ENCODE peak calls at places on chromosomes 5 and 9, in four cellular contexts. M is epithelial cell of esophagus, H is IMR-90, Q is brain microvascular endothelial cell. U is an unnamed sample.

GRCh38 chr9:134338394-134339182 is 12.3 kb downstream of the RXRA start:
- DNase-seq in Q (no peak), H (no peak), M (no peak), U (no peak)

GRCh38 chr5:77947051-77947428 is 170.9 kb upstream of the TBCA start:
- DNase-seq in Q (no peak), M (no peak), H (no peak), U (no peak)

GRCh38 chr9:89555426-89556375 is 49.1 kb upstream of the GADD45G start:
- DNase-seq in Q (no peak), H (no peak), M (no peak), U (no peak)

GRCh38 chr9:137423810-137424291 is 658 bp downstream of the NOXA1 start:
- DNase-seq in Q (no peak), H (no peak), M (peak), U (peak)

GRCh38 chr5:102312586-102312985 is 16.5 kb upstream of the SLCO4C1 start:
- DNase-seq in H (no peak), Q (no peak), M (peak), U (peak)

GRCh38 chr9:557601-558201 is 283.8 kb upstream of the DMRT1 start:
- DNase-seq in H (no peak), M (peak), Q (no peak), U (peak)

GRCh38 chr9:13395086-13395485 is 115.6 kb upstream of the MPDZ start:
- DNase-seq in H (no peak), Q (no peak), M (peak), U (no peak)

GRCh38 chr5:43182421-43182820 is 9.6 kb upstream of the NIM1K start:
- DNase-seq in M (no peak), H (no peak), Q (no peak), U (no peak)

GRCh38 chr9:77084094-77084493 is 64.6 kb downstream of the FOXB2 start:
- DNase-seq in Q (no peak), H (no peak), M (no peak), U (no peak)

GRCh38 chr9:73543727-73544126 is 392.1 kb downstream of the ANXA1 start:
- DNase-seq in Q (no peak), H (no peak), M (no peak), U (no peak)

GRCh38 chr5:603081-603998 is 8.8 kb upstream of the CEP72 start:
- DNase-seq in H (no peak), M (no peak), Q (no peak), U (no peak)

GRCh38 chr9:124351672-124352468 is 63.4 kb downstream of the PSMB7 start:
- DNase-seq in M (no peak), H (no peak), Q (no peak), U (no peak)

GRCh38 chr9:124771867-124772621 is 933 bp upstream of the NR6A1 start:
- DNase-seq in Q (peak), M (peak), H (peak), U (peak)

GRCh38 chr5:159874308-159874707 is 42.0 kb upstream of the ADRA1B start:
- DNase-seq in M (peak), Q (no peak), H (peak), U (peak)

DNA sequence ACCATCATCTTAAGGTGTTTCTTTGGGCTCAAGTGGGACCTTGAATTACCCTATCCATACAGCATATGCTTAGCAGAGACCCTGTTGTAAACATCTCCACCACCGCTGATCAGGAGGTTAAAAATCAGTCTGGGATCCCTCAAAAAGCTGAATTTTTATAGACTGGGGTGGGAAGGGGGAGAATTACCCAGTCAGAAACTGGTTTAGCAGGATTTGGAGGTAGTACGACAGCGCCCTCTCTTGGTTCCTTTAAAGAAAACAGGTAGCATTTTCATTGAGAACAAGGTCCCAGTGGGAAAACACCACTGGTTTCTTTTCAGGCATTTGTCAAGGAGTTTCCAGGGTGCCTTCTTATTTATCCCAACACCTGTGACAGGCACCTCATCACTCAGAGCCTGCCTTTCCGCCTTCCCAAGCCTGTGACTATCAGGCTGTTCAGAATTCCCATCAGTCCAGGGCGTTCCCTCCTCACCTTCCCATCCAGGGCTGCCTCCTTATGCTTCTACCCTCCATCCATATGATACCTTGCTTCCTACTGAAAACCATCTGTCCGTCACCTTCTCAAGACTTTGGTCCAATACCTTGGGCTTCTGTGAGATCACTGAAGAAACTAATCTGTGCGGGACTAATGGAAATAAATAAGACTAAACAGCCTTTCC is 203.8 kb upstream of the RAI14 start:
- DNase-seq in M (peak), H (peak), Q (peak), U (peak)
- TF ChIP-seq CTCF in M (peak), H (peak), Q (peak), U (peak)

DNA sequence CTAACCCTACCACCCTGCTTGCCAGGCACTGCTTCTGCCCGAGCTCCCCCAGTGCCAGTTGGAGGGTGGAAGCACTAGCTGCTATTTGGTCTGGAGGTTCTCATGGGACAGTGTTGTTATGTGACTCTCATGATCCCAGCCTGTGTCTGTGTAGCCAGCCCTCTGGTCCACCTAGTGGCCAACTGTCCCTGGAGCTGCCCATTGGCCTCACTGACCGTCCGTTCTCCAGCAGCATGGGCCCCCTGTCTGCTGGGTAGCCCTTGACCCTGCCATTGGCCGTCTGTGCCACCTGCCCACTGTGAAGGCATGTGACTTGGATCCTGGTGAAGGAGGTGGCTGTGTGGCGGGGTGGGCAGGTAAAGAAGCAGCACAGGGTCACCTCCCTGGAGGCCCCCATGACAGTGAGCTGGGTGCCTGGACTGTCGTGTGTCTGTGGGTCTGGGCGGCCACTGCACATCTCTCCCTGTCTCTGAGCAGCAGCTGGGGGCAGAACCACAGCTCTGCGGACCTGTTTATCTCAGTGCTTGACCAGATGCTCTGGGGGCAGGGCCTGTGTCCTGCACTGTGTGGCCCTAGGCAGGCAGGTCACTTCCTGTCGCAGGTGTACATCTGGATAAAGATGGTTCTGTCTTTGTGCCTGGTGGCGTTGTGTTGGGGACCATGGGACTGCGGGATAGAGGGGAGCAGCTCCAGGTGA is 11.4 kb downstream of the PHF2 start:
- DNase-seq in M (no peak), Q (no peak), H (no peak), U (no peak)
- TF ChIP-seq CTCF in M (no peak), Q (peak), H (peak), U (no peak)

DNA sequence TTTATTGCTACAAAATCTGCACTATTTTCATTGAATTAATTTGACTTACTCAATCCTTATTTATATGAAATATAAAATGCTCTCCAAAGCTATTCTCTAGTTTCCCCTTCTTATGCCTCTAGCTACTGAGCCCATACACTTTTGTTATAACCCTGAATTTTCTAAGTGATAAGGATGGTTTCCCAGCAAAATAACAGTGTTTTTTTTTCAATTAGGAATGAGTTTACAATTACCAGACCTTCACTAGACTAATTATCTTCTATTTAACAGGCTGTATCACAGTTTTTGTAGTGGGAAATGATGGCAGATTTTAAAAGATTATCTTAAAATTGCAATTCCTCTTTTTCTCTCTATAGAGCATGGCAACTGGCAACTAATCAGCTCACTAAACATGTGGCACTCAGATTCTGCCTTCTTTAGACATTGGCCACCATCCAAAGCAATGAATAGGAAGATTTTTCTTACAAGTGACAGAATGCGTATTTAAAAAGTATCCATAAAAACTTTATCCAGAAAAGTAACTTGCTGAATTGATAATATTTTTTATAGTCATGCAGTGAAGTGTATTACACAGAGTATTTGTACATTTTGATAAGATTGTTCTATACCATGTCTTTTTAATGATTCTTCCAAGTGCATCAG is 585.7 kb upstream of the ZNF608 start:
- DNase-seq in M (no peak), Q (no peak), H (no peak), U (no peak)
- TF ChIP-seq CTCF in M (no peak), Q (no peak), H (no peak), U (no peak)

GRCh38 chr5:61587120-61587519 is 255.1 kb downstream of the ZSWIM6 start:
- DNase-seq in Q (peak), M (peak), H (no peak), U (no peak)
- TF ChIP-seq CTCF in Q (no peak), M (no peak), H (no peak), U (no peak)

DNA sequence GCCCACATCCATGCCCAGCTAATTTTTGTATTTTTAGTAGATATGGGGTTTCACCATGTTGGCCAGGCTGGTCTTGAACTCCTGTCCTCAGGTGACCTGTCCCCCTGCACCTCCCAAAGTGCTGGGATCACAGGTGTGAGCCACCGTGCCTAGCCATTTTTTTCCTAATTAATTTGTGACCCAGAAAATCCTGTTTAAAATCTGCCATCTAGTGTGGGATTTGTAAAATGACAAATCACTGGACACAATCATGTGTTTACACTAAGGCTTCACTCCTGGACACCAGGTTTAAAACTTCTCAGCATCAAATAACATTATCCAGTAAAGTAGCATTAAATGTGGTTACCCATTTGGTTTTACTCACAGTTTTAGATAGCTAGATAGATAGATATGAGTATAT is 18.6 kb upstream of the KDM4C start:
- DNase-seq in M (peak), Q (no peak), H (peak), U (peak)
- TF ChIP-seq CTCF in M (peak), Q (peak), H (peak), U (peak)

GRCh38 chr9:130117376-130117775 is 54.8 kb upstream of the NCS1 start:
- DNase-seq in M (no peak), Q (no peak), H (no peak), U (no peak)

GRCh38 chr9:130118841-130119520 is 53.2 kb upstream of the NCS1 start:
- DNase-seq in Q (peak), M (peak), H (peak), U (no peak)

GRCh38 chr9:130119521-130120206 is 52.5 kb upstream of the NCS1 start:
- DNase-seq in Q (no peak), H (no peak), M (no peak), U (no peak)

GRCh38 chr9:130116346-130116745 is 55.9 kb upstream of the NCS1 start:
- DNase-seq in Q (no peak), M (no peak), H (no peak), U (no peak)

DNA sequence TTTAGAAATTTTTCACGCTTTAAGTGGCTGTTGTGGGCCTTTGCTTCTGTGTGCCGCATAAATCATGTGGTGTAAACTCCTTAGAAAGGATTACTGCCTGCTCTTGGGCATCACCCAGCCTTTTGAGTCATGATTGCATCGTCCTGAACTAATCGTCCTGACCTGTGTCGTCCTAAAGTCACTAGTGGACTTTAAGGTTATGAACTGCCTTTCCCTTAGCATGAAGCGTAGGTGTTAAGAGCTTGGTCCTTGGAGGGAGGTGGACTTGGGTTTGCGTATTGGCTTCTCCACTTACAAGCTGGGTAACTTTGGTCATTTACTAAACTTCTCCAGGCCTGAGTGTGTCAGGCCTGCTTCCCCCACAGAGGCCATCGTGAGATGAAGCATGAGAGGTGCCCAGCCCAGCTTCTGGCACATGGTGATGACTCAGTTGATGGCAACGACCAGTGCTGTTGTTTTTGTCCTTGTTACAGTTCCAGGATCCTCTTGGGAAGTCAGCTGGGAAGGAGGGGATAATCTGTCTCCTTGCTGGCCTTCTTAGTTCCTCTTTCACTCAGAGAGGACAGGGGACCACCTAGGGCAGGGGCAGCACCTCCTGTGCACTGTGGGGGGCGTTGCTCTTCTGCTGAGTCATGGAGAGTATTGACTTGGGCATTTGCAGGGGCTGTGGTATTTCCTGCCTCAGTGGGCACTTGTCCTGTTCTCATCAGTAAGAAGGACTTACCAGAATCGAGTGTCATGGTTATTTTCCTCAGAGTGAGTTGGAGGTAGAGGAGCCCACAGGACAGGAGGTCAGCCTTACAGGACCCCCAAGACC is 54.2 kb upstream of the NCS1 start:
- DNase-seq in Q (peak), H (peak), M (peak), U (peak)
- TF ChIP-seq CTCF in Q (peak), H (no peak), M (no peak), U (no peak)

DNA sequence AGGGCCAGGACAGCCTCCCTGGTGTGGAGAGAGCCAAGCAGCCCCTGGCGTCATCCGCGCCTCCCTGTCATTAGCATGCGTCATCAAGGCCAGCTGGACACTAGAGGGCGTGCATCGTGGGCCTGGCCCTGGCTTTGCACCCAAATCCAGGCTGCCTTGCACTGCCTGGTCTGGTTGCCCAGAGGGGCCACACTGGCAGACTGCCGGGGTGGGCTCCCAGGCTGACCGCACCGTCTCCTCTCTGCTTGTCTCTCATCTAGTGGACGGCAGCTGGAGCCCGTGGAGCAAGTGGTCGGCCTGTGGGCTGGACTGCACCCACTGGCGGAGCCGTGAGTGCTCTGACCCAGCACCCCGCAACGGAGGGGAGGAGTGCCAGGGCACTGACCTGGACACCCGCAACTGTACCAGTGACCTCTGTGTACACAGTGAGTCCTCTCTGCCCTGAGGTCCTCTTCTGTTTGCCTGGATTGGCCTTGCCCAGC is 29.0 kb downstream of the HK3 start:
- DNase-seq in M (peak), H (peak), Q (peak), U (peak)
- TF ChIP-seq CTCF in M (peak), H (peak), Q (peak), U (peak)

GRCh38 chr5:113182658-113183344 is 206.2 kb downstream of the DCP2 start:
- DNase-seq in M (no peak), Q (no peak), H (no peak), U (no peak)
- TF ChIP-seq CTCF in M (no peak), Q (no peak), H (no peak), U (no peak)